ENCODE peak calls at places on chromosome 11, in four cellular contexts. W, B, U and Z are unnamed samples.

GRCh38 chr11:134634897-134635831 is 223.1 kb upstream of the B3GAT1 start:
- DNase-seq in B (no peak), W (no peak), U (no peak), Z (peak)

GRCh38 chr11:133793271-133793848 is 52.0 kb downstream of the SPATA19 start:
- DNase-seq in B (no peak), U (no peak), W (no peak), Z (no peak)

GRCh38 chr11:88523362-88524028 is 186.0 kb upstream of the CTSC start:
- DNase-seq in B (no peak), U (no peak), W (peak), Z (peak)

GRCh38 chr11:69156673-69157155 is 979 bp downstream of the SMIM38 start:
- DNase-seq in U (peak), B (no peak), W (no peak), Z (no peak)

GRCh38 chr11:42770444-42771065 is 541.2 kb upstream of the API5 start:
- DNase-seq in W (peak), U (no peak), B (no peak), Z (peak)

GRCh38 chr11:103714246-103714645 is 322.2 kb upstream of the DDI1 start:
- DNase-seq in B (no peak), W (no peak), U (no peak), Z (no peak)

GRCh38 chr11:67062526-67063373 is 6.1 kb downstream of the RHOD start:
- DNase-seq in W (no peak), B (no peak), U (peak), Z (no peak)

GRCh38 chr11:2534957-2535672 is 90.3 kb downstream of the KCNQ1 start:
- DNase-seq in W (no peak), B (no peak), U (no peak), Z (no peak)

GRCh38 chr11:47004595-47005033 is 68.1 kb downstream of the CSTPP1 start:
- DNase-seq in W (peak), U (peak), B (no peak), Z (peak)

GRCh38 chr11:65129649-65130441 is 4.5 kb downstream of the SYVN1 start:
- DNase-seq in U (no peak), W (no peak), B (no peak), Z (peak)

GRCh38 chr11:11311169-11311568 is 41.9 kb downstream of the CSNK2A3 start:
- DNase-seq in W (peak), B (no peak), U (no peak), Z (peak)

GRCh38 chr11:75320046-75320618 is 31.3 kb downstream of the ARRB1 start:
- DNase-seq in W (no peak), U (no peak), B (no peak), Z (no peak)

GRCh38 chr11:13329670-13330401 is 52.2 kb downstream of the BMAL1 start:
- DNase-seq in B (no peak), U (peak), W (no peak), Z (no peak)

GRCh38 chr11:101880208-101880607 is 34.6 kb upstream of the CEP126 start:
- DNase-seq in W (peak), U (peak), B (no peak), Z (peak)

GRCh38 chr11:114358711-114359110 is 41.6 kb downstream of the C11orf71 start:
- DNase-seq in W (peak), U (no peak), B (no peak), Z (peak)

GRCh38 chr11:2175659-2176058 is 4.0 kb upstream of the TH start:
- DNase-seq in W (no peak), B (no peak), U (peak), Z (no peak)